ENCODE peak calls at places on chromosomes 1 and 21, in five cellular contexts. M is dermis blood vessel endothelial cell, A is NCI-H345, X is fibroblast of mammary gland, V is kidney. Q is an unnamed sample.

GRCh38 chr1:243885806-243886205 is 35.8 kb upstream of the AKT3 start:
- DNase-seq in M (no peak), A (no peak), X (no peak), V (no peak), Q (no peak)

GRCh38 chr1:68174173-68175113 is 57.9 kb downstream of the WLS start:
- DNase-seq in M (peak), A (peak), X (peak), V (peak), Q (peak)

GRCh38 chr1:100496896-100497295 is 41.0 kb upstream of the GPR88 start:
- DNase-seq in M (no peak), A (no peak), X (no peak), V (no peak), Q (no peak)

GRCh38 chr21:45467221-45467779 is 62.3 kb downstream of the COL18A1 start:
- DNase-seq in M (no peak), A (no peak), X (no peak), V (peak), Q (no peak)

GRCh38 chr1:234934611-234935033 is 194.0 kb downstream of the TOMM20 start:
- DNase-seq in M (no peak), A (no peak), X (peak), V (no peak), Q (no peak)

GRCh38 chr1:224238756-224239155 is 55.7 kb downstream of the DEGS1 start:
- DNase-seq in M (peak), A (no peak), X (no peak), V (no peak), Q (no peak)

GRCh38 chr1:39671793-39672550 is at the start of gene NT5C1A:
- DNase-seq in M (peak), A (peak), X (no peak), V (peak), Q (peak)

GRCh38 chr21:32426592-32427051 is 14.1 kb downstream of the EVA1C start:
- DNase-seq in M (peak), A (no peak), X (no peak), V (no peak), Q (no peak)

GRCh38 chr1:11600901-11601300 is 53.3 kb downstream of the FBXO2 start:
- DNase-seq in M (no peak), A (no peak), X (no peak), V (no peak), Q (no peak)

GRCh38 chr1:84407524-84408318 is 9.4 kb downstream of the DNASE2B start:
- DNase-seq in M (peak), A (no peak), X (no peak), V (no peak), Q (no peak)

GRCh38 chr1:229582011-229582694 is 23.6 kb upstream of the ABCB10 start:
- DNase-seq in M (peak), A (no peak), X (peak), V (no peak), Q (no peak)

GRCh38 chr1:2304921-2305681 is 77.0 kb downstream of the SKI start:
- DNase-seq in M (no peak), A (no peak), X (no peak), V (no peak), Q (no peak)

GRCh38 chr1:237293804-237294203 is 251.8 kb downstream of the RYR2 start:
- DNase-seq in M (no peak), A (no peak), X (no peak), V (no peak), Q (no peak)

GRCh38 chr1:76408303-76408702 is 333.8 kb downstream of the ST6GALNAC3 start:
- DNase-seq in M (no peak), A (no peak), X (no peak), V (no peak), Q (no peak)

Q was measured in NCI-H146.